ENCODE peak calls at places on chromosomes 11 and 22, in four cellular contexts. O is K562, F is HepG2, Q is GM12878. B is an unnamed sample.

GRCh38 chr11:17652556-17652955 is 66.8 kb upstream of the MYOD1 start:
- DNase-seq in Q (no peak), F (no peak), O (no peak), B (no peak)

GRCh38 chr11:330694-331314 is 10.1 kb upstream of the IFITM3 start:
- DNase-seq in O (no peak), Q (no peak), F (no peak), B (no peak)

GRCh38 chr22:17777005-17777716 is 2.9 kb upstream of the BID start:
- DNase-seq in Q (peak), O (peak), F (peak), B (no peak)

GRCh38 chr11:8036002-8036802 is 44.8 kb upstream of the TUB start:
- DNase-seq in O (no peak), Q (no peak), F (no peak), B (no peak)

GRCh38 chr22:40877488-40877887 is 15.6 kb upstream of the DNAJB7 start:
- DNase-seq in O (no peak), F (no peak), Q (no peak), B (no peak)

GRCh38 chr11:120964857-120965256 is 59.0 kb upstream of the TBCEL start:
- DNase-seq in O (no peak), F (no peak), Q (no peak), B (no peak)

GRCh38 chr11:102592634-102593581 is 32.2 kb downstream of the MMP20 start:
- DNase-seq in O (peak), F (peak), Q (no peak), B (no peak)

GRCh38 chr11:134576721-134577171 is 164.7 kb upstream of the B3GAT1 start:
- DNase-seq in O (no peak), Q (no peak), F (no peak), B (peak)

GRCh38 chr11:66919938-66920337 is 38.2 kb downstream of the PC start:
- DNase-seq in Q (no peak), F (no peak), O (no peak), B (no peak)

GRCh38 chr11:117298195-117298594 is 7.0 kb downstream of the BACE1-AS start:
- DNase-seq in O (no peak), F (no peak), Q (no peak), B (no peak)

DNA sequence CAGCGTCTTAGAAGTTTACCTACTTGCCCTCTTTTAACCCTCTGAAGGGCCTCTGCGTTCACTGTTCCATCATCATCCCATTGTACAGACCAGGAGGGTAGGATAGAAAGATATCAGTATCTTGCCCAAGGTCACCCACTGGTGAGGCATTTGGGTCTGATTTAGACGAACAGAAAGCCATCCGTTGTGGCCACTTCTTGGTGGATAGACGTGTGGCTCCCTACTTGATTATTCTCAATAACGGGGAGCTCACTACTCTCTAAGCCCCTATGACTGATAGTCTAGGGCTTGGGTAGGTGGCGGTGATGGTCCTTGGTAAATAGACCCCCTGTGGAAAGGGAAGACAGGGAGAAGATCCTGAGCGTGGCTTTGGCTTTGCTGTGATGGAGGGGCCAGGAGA is 28.6 kb upstream of the PRR5 start:
- DNase-seq in F (no peak), Q (no peak), O (no peak), B (no peak)
- TF ChIP-seq HDAC6 in F (no peak), Q (no peak), O (no peak), B (no peak)

DNA sequence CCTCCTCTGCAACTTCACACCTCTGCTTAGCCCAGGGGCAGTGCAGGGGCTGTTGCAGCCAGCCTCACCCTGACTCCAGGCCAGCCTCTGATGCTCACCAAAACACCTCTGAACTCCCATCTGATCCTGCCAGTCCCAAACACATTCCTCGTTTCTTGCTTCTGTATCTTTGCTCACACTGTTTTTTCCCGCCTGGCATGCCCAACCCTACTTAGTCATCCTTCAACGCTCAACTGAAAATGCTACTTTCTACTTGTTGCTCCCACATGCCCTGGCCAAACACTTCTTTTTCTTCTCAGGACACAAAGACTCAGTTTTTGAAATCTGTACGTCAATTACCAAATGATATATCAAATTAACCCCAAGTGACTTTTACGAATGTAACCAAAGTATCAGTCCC is 140.8 kb upstream of the ZBED5 start:
- DNase-seq in Q (no peak), O (no peak), F (no peak), B (no peak)
- TF ChIP-seq HDAC6 in Q (no peak), O (no peak), F (no peak), B (no peak)

GRCh38 chr11:76268498-76268897 is 62.2 kb upstream of the WNT11 start:
- DNase-seq in Q (no peak), F (no peak), O (no peak), B (no peak)

GRCh38 chr11:76266701-76267100 is 60.4 kb upstream of the WNT11 start:
- DNase-seq in F (no peak), O (no peak), Q (no peak), B (no peak)

GRCh38 chr11:76267563-76267962 is 61.3 kb upstream of the WNT11 start:
- DNase-seq in O (no peak), Q (no peak), F (no peak), B (no peak)

GRCh38 chr11:76265771-76266241 is 59.5 kb upstream of the WNT11 start:
- DNase-seq in F (no peak), Q (no peak), O (no peak), B (no peak)

GRCh38 chr11:76266269-76266668 is 60.0 kb upstream of the WNT11 start:
- DNase-seq in O (no peak), F (no peak), Q (no peak), B (no peak)
- TF ChIP-seq HDAC6 in O (no peak), F (no peak), Q (no peak), B (no peak)

DNA sequence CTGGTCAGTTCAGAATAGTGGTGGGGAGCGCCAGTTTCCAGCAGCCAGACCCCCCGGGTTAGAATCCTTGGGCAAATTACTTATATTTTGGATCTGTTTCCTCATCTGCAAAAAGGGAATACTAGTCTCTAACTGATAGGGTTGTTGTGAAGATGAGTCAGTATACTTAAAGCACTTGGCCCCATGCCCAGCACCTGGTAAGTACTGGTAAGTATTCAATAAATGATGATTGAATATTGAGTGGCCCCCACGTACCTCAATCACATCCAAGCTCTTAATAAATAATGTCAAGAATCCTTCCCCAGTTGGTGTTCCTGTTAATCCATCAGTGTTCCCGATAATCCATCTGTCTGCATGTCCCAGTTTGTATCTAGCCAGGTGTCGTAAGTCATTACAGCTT is 12.1 kb downstream of the ACP2 start:
- DNase-seq in Q (no peak), F (no peak), O (no peak), B (no peak)
- TF ChIP-seq HDAC6 in Q (no peak), F (no peak), O (no peak), B (no peak)

DNA sequence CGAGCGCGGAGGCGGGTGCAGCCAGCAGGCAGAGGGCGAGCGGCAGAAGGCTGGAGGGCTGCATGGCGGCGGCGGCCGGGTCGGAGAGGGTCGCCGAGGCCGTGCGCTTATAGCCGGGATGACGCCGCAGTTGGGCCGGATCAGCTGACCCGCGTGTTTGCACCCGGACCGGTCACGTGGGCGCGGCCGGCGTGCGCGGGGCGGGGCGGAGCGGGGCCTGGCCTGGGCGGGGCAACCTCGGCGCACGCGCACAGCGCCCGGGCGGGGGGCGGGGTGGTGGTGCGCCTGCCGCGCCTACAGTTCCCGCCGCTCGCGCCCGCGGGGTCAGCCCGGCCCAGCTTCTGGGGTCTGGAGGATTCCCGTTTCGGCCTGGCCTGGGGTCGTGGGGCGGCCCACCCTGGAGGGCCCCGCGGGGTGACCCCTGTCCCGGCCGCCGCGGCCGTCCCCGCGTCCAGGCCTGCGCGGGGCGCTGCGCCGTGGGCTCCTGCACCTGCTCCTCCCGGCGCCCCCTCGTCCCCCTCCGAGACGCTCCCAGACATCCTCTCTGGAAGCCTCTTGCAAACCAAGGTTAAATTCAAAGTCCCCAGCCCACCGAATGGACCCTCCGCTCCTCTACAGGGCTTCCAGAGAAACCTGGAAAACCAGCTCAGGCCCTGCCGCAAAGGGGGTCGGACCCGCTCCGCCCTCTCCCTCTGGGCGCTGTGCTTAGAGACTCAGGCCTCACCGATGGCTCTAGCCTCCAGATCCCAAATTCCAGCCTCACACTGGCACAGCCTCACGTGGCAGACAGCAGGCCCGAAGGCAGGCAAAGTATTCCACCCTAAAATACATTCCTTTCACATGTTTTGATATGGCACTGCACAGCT is at the start of gene CTSD:
- DNase-seq in Q (no peak), F (peak), O (peak), B (peak)
- TF ChIP-seq HDAC6 in Q (no peak), F (no peak), O (no peak), B (no peak)

GRCh38 chr11:119874660-119875238 is 145.7 kb upstream of the NECTIN1 start:
- DNase-seq in O (no peak), F (no peak), Q (no peak), B (no peak)
- TF ChIP-seq HDAC6 in O (no peak), F (no peak), Q (no peak), B (no peak)

GRCh38 chr11:128328955-128329551 is 258.3 kb downstream of the ETS1 start:
- DNase-seq in F (no peak), O (no peak), Q (no peak), B (no peak)
- TF ChIP-seq HDAC6 in F (no peak), O (no peak), Q (no peak), B (no peak)

GRCh38 chr22:36386900-36387663 is 685 bp downstream of the MYH9 start:
- DNase-seq in Q (no peak), F (no peak), O (peak), B (no peak)
- TF ChIP-seq HDAC6 in Q (no peak), F (no peak), O (no peak), B (no peak)

GRCh38 chr22:37267128-37267587 is 15.2 kb upstream of the CYTH4 start:
- DNase-seq in F (no peak), Q (no peak), O (peak), B (peak)

GRCh38 chr22:37270928-37271650 is 11.2 kb upstream of the CYTH4 start:
- DNase-seq in Q (no peak), O (no peak), F (no peak), B (no peak)

GRCh38 chr22:37273126-37273845 is 9.0 kb upstream of the CYTH4 start:
- DNase-seq in Q (no peak), O (peak), F (no peak), B (no peak)

GRCh38 chr22:37267661-37268413 is 14.5 kb upstream of the CYTH4 start:
- DNase-seq in O (no peak), F (no peak), Q (no peak), B (no peak)

GRCh38 chr22:37269930-37270678 is 12.2 kb upstream of the CYTH4 start:
- DNase-seq in O (no peak), Q (no peak), F (no peak), B (no peak)
- TF ChIP-seq HDAC6 in O (no peak), Q (no peak), F (no peak), B (no peak)

GRCh38 chr11:64476866-64477265 is 114.2 kb upstream of the SLC22A12 start:
- DNase-seq in O (no peak), Q (no peak), F (no peak), B (peak)

GRCh38 chr11:64472593-64473455 is 113.9 kb downstream of the RPS6KA4 start:
- DNase-seq in O (peak), Q (no peak), F (no peak), B (peak)

GRCh38 chr11:64482588-64482987 is 108.4 kb upstream of the SLC22A12 start:
- DNase-seq in F (no peak), O (no peak), Q (no peak), B (peak)

GRCh38 chr11:64477675-64478074 is 113.3 kb upstream of the SLC22A12 start:
- DNase-seq in Q (no peak), O (no peak), F (no peak), B (no peak)
- TF ChIP-seq HDAC6 in Q (no peak), O (no peak), F (no peak), B (no peak)